ENCODE peak calls at places on chromosome 19, in nine cellular contexts. One of them, this sample, is unnamed. For H3K9me3, the result is how much of the 10 kb centered on the place peaks cover.

GRCh38 chr19:56076413-56076998 is 44.6 kb downstream of the ZNF787 start:
- DNase-seq in upper lobe of left lung: no peak
- DNase-seq in MM.1S: peak
- DNase-seq in right cardiac atrium: peak
- DNase-seq in A673: peak
- DNase-seq in uterus: no peak
- DNase-seq in suprapubic skin: no peak
- DNase-seq in heart left ventricle: no peak
- DNase-seq in psoas muscle: no peak
- DNase-seq in this sample: peak

GRCh38 chr19:16113727-16114126 is 2.0 kb downstream of the RAB8A start:
- DNase-seq in heart left ventricle: no peak
- DNase-seq in uterus: no peak
- DNase-seq in psoas muscle: no peak
- DNase-seq in A673: peak
- DNase-seq in right cardiac atrium: no peak
- DNase-seq in MM.1S: peak
- DNase-seq in upper lobe of left lung: no peak
- DNase-seq in suprapubic skin: no peak
- DNase-seq in this sample: no peak

GRCh38 chr19:29590278-29590677 is 15.8 kb upstream of the POP4 start:
- DNase-seq in uterus: no peak
- DNase-seq in psoas muscle: no peak
- DNase-seq in heart left ventricle: no peak
- DNase-seq in MM.1S: no peak
- DNase-seq in upper lobe of left lung: no peak
- DNase-seq in suprapubic skin: no peak
- DNase-seq in A673: no peak
- DNase-seq in right cardiac atrium: no peak
- DNase-seq in this sample: no peak

GRCh38 chr19:6590458-6591319 is at the start of gene CD70:
- DNase-seq in right cardiac atrium: peak
- DNase-seq in suprapubic skin: peak
- DNase-seq in A673: peak
- DNase-seq in MM.1S: peak
- DNase-seq in heart left ventricle: peak
- DNase-seq in uterus: no peak
- DNase-seq in upper lobe of left lung: peak
- DNase-seq in psoas muscle: peak
- DNase-seq in this sample: peak

GRCh38 chr19:55165952-55166529 is 372 bp downstream of the DNAAF3 start:
- DNase-seq in right cardiac atrium: peak
- DNase-seq in MM.1S: peak
- DNase-seq in A673: peak
- DNase-seq in heart left ventricle: peak
- DNase-seq in suprapubic skin: no peak
- DNase-seq in uterus: peak
- DNase-seq in psoas muscle: peak
- DNase-seq in upper lobe of left lung: peak
- DNase-seq in this sample: no peak

GRCh38 chr19:15475611-15476010 is 3.7 kb downstream of the PGLYRP2 start:
- DNase-seq in psoas muscle: no peak
- DNase-seq in uterus: no peak
- DNase-seq in MM.1S: no peak
- DNase-seq in upper lobe of left lung: no peak
- DNase-seq in suprapubic skin: no peak
- DNase-seq in right cardiac atrium: no peak
- DNase-seq in A673: no peak
- DNase-seq in heart left ventricle: no peak
- DNase-seq in this sample: no peak

GRCh38 chr19:23071087-23071511 is 45.7 kb upstream of the ZNF730 start:
- DNase-seq in psoas muscle: peak
- DNase-seq in A673: peak
- DNase-seq in right cardiac atrium: peak
- DNase-seq in MM.1S: no peak
- DNase-seq in upper lobe of left lung: peak
- DNase-seq in uterus: no peak
- DNase-seq in heart left ventricle: peak
- DNase-seq in suprapubic skin: no peak
- DNase-seq in this sample: no peak

GRCh38 chr19:17751912-17752273 is 616 bp downstream of the FCHO1 start:
- DNase-seq in upper lobe of left lung: no peak
- DNase-seq in uterus: no peak
- DNase-seq in A673: no peak
- DNase-seq in heart left ventricle: no peak
- DNase-seq in right cardiac atrium: no peak
- DNase-seq in psoas muscle: no peak
- DNase-seq in MM.1S: no peak
- DNase-seq in suprapubic skin: no peak
- DNase-seq in this sample: no peak

GRCh38 chr19:21022996-21023395 is 2.5 kb downstream of the ZNF430 start:
- DNase-seq in uterus: no peak
- DNase-seq in A673: peak
- DNase-seq in psoas muscle: no peak
- DNase-seq in MM.1S: no peak
- DNase-seq in suprapubic skin: no peak
- DNase-seq in right cardiac atrium: no peak
- DNase-seq in upper lobe of left lung: no peak
- DNase-seq in heart left ventricle: no peak
- DNase-seq in this sample: no peak

GRCh38 chr19:50320051-50320450 is 9.1 kb downstream of the KCNC3 start:
- DNase-seq in psoas muscle: no peak
- DNase-seq in right cardiac atrium: no peak
- DNase-seq in upper lobe of left lung: no peak
- DNase-seq in A673: no peak
- DNase-seq in heart left ventricle: no peak
- DNase-seq in MM.1S: no peak
- DNase-seq in uterus: no peak
- DNase-seq in suprapubic skin: no peak
- DNase-seq in this sample: no peak

GRCh38 chr19:39078436-39079200 is 5.5 kb upstream of the ACP7 start:
- DNase-seq in A673: no peak
- DNase-seq in upper lobe of left lung: no peak
- DNase-seq in heart left ventricle: no peak
- DNase-seq in uterus: no peak
- DNase-seq in psoas muscle: no peak
- DNase-seq in MM.1S: no peak
- DNase-seq in right cardiac atrium: no peak
- DNase-seq in suprapubic skin: no peak
- DNase-seq in this sample: no peak

GRCh38 chr19:29277107-29277506 is 64.2 kb upstream of the UQCRFS1 start:
- DNase-seq in suprapubic skin: no peak
- DNase-seq in upper lobe of left lung: no peak
- DNase-seq in right cardiac atrium: no peak
- DNase-seq in psoas muscle: no peak
- DNase-seq in uterus: no peak
- DNase-seq in heart left ventricle: no peak
- DNase-seq in MM.1S: peak
- DNase-seq in A673: no peak
- DNase-seq in this sample: peak

GRCh38 chr19:16342002-16342715 is 17.5 kb downstream of the KLF2 start:
- DNase-seq in MM.1S: no peak
- DNase-seq in psoas muscle: peak
- DNase-seq in suprapubic skin: no peak
- DNase-seq in heart left ventricle: no peak
- DNase-seq in uterus: no peak
- DNase-seq in A673: no peak
- DNase-seq in right cardiac atrium: peak
- DNase-seq in upper lobe of left lung: no peak
- DNase-seq in this sample: peak

GRCh38 chr19:46660008-46660517 is 919 bp downstream of the DACT3 start:
- DNase-seq in MM.1S: no peak
- DNase-seq in upper lobe of left lung: no peak
- DNase-seq in heart left ventricle: no peak
- DNase-seq in right cardiac atrium: peak
- DNase-seq in psoas muscle: no peak
- DNase-seq in A673: peak
- DNase-seq in suprapubic skin: peak
- DNase-seq in uterus: peak
- DNase-seq in this sample: no peak

GRCh38 chr19:37954421-37954874 is 47.4 kb downstream of the SIPA1L3 start:
- DNase-seq in uterus: no peak
- DNase-seq in MM.1S: no peak
- DNase-seq in A673: no peak
- DNase-seq in right cardiac atrium: no peak
- DNase-seq in upper lobe of left lung: no peak
- DNase-seq in heart left ventricle: no peak
- DNase-seq in suprapubic skin: no peak
- DNase-seq in psoas muscle: no peak
- DNase-seq in this sample: no peak

GRCh38 chr19:37950471-37951175 is 43.6 kb downstream of the SIPA1L3 start:
- DNase-seq in right cardiac atrium: no peak
- DNase-seq in heart left ventricle: no peak
- DNase-seq in MM.1S: no peak
- DNase-seq in psoas muscle: no peak
- DNase-seq in uterus: no peak
- DNase-seq in upper lobe of left lung: peak
- DNase-seq in suprapubic skin: no peak
- DNase-seq in A673: no peak
- DNase-seq in this sample: no peak

GRCh38 chr19:37953576-37954303 is 46.7 kb downstream of the SIPA1L3 start:
- DNase-seq in uterus: no peak
- DNase-seq in psoas muscle: no peak
- DNase-seq in A673: peak
- DNase-seq in heart left ventricle: no peak
- DNase-seq in suprapubic skin: no peak
- DNase-seq in right cardiac atrium: no peak
- DNase-seq in upper lobe of left lung: no peak
- DNase-seq in MM.1S: no peak
- DNase-seq in this sample: no peak

GRCh38 chr19:37951816-37952210 is 44.8 kb downstream of the SIPA1L3 start:
- DNase-seq in psoas muscle: no peak
- DNase-seq in heart left ventricle: no peak
- DNase-seq in MM.1S: no peak
- DNase-seq in upper lobe of left lung: no peak
- DNase-seq in uterus: no peak
- DNase-seq in A673: no peak
- DNase-seq in right cardiac atrium: no peak
- DNase-seq in suprapubic skin: no peak
- DNase-seq in this sample: no peak

DNA sequence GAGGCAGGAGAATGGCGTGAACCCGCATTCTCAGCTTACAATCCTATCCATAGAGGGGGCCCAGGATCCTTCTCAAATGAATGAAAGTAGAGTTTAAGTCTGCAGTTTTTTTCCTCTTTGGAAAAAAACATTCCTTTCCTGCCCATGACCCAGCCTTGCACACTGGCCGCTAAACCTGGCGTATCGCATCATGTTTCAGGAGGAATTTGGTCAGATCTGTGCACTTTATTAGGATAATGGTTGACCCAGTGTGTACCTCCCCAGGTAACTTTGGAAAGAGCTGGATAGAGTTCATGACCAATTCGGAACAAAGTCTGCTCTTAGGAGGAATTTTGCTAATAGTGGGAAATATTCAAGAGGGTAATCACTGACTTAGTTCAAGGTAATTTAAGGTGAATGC is 46.1 kb downstream of the SIPA1L3 start:
- DNase-seq in suprapubic skin: no peak
- DNase-seq in A673: no peak
- DNase-seq in uterus: no peak
- DNase-seq in right cardiac atrium: no peak
- DNase-seq in MM.1S: no peak
- DNase-seq in psoas muscle: no peak
- DNase-seq in upper lobe of left lung: no peak
- DNase-seq in heart left ventricle: no peak
- DNase-seq in this sample: no peak
- H3K4me3 ChIP-seq in suprapubic skin: no peak
- H3K4me3 ChIP-seq in A673: no peak
- H3K4me3 ChIP-seq in uterus: no peak
- H3K4me3 ChIP-seq in right cardiac atrium: no peak
- H3K4me3 ChIP-seq in MM.1S: no peak
- H3K4me3 ChIP-seq in psoas muscle: no peak
- H3K4me3 ChIP-seq in upper lobe of left lung: no peak
- H3K4me3 ChIP-seq in heart left ventricle: no peak
- H3K4me3 ChIP-seq in this sample: no peak

GRCh38 chr19:8396185-8396562 is 6.0 kb downstream of the RAB11B start:
- DNase-seq in MM.1S: no peak
- DNase-seq in A673: no peak
- DNase-seq in psoas muscle: no peak
- DNase-seq in upper lobe of left lung: no peak
- DNase-seq in uterus: no peak
- DNase-seq in right cardiac atrium: no peak
- DNase-seq in heart left ventricle: no peak
- DNase-seq in suprapubic skin: peak
- DNase-seq in this sample: no peak
- H3K27ac ChIP-seq in MM.1S: no peak
- H3K27ac ChIP-seq in A673: no peak
- H3K27ac ChIP-seq in psoas muscle: peak
- H3K27ac ChIP-seq in upper lobe of left lung: no peak
- H3K27ac ChIP-seq in uterus: no peak
- H3K27ac ChIP-seq in right cardiac atrium: no peak
- H3K27ac ChIP-seq in heart left ventricle: peak
- H3K27ac ChIP-seq in suprapubic skin: no peak
- H3K27ac ChIP-seq in this sample: no peak

GRCh38 chr19:52034051-52034728 is 6.0 kb upstream of the ZNF614 start:
- DNase-seq in MM.1S: no peak
- DNase-seq in A673: peak
- DNase-seq in heart left ventricle: no peak
- DNase-seq in right cardiac atrium: no peak
- DNase-seq in suprapubic skin: no peak
- DNase-seq in psoas muscle: no peak
- DNase-seq in upper lobe of left lung: no peak
- DNase-seq in uterus: no peak
- DNase-seq in this sample: no peak
- H3K9me3 ChIP-seq in MM.1S: under half
- H3K9me3 ChIP-seq in A673: half or more
- H3K9me3 ChIP-seq in heart left ventricle: under half
- H3K9me3 ChIP-seq in right cardiac atrium: under half
- H3K9me3 ChIP-seq in suprapubic skin: half or more
- H3K9me3 ChIP-seq in psoas muscle: half or more
- H3K9me3 ChIP-seq in upper lobe of left lung: half or more
- H3K9me3 ChIP-seq in uterus: half or more
- H3K9me3 ChIP-seq in this sample: half or more

GRCh38 chr19:58460039-58460438 is 6.8 kb upstream of the ZNF324 start:
- DNase-seq in upper lobe of left lung: no peak
- DNase-seq in suprapubic skin: no peak
- DNase-seq in uterus: no peak
- DNase-seq in right cardiac atrium: no peak
- DNase-seq in heart left ventricle: no peak
- DNase-seq in A673: no peak
- DNase-seq in MM.1S: no peak
- DNase-seq in psoas muscle: no peak
- DNase-seq in this sample: no peak

GRCh38 chr19:58451358-58452101 is at the start of gene ZNF324B:
- DNase-seq in psoas muscle: peak
- DNase-seq in heart left ventricle: peak
- DNase-seq in uterus: peak
- DNase-seq in suprapubic skin: peak
- DNase-seq in right cardiac atrium: peak
- DNase-seq in upper lobe of left lung: peak
- DNase-seq in A673: peak
- DNase-seq in MM.1S: peak
- DNase-seq in this sample: peak

GRCh38 chr19:58453743-58454142 is 2.3 kb downstream of the ZNF324B start:
- DNase-seq in upper lobe of left lung: no peak
- DNase-seq in MM.1S: no peak
- DNase-seq in psoas muscle: no peak
- DNase-seq in heart left ventricle: no peak
- DNase-seq in right cardiac atrium: no peak
- DNase-seq in uterus: no peak
- DNase-seq in A673: no peak
- DNase-seq in suprapubic skin: no peak
- DNase-seq in this sample: no peak

GRCh38 chr19:58455306-58455705 is 3.9 kb downstream of the ZNF324B start:
- DNase-seq in psoas muscle: no peak
- DNase-seq in upper lobe of left lung: peak
- DNase-seq in heart left ventricle: no peak
- DNase-seq in uterus: no peak
- DNase-seq in suprapubic skin: no peak
- DNase-seq in A673: no peak
- DNase-seq in right cardiac atrium: peak
- DNase-seq in MM.1S: no peak
- DNase-seq in this sample: no peak

GRCh38 chr19:58456111-58456510 is 4.7 kb downstream of the ZNF324B start:
- DNase-seq in psoas muscle: no peak
- DNase-seq in A673: no peak
- DNase-seq in heart left ventricle: no peak
- DNase-seq in suprapubic skin: no peak
- DNase-seq in uterus: no peak
- DNase-seq in MM.1S: no peak
- DNase-seq in right cardiac atrium: no peak
- DNase-seq in upper lobe of left lung: peak
- DNase-seq in this sample: no peak
- H3K4me3 ChIP-seq in psoas muscle: no peak
- H3K4me3 ChIP-seq in A673: no peak
- H3K4me3 ChIP-seq in heart left ventricle: no peak
- H3K4me3 ChIP-seq in suprapubic skin: no peak
- H3K4me3 ChIP-seq in uterus: no peak
- H3K4me3 ChIP-seq in MM.1S: no peak
- H3K4me3 ChIP-seq in right cardiac atrium: no peak
- H3K4me3 ChIP-seq in upper lobe of left lung: no peak
- H3K4me3 ChIP-seq in this sample: no peak

This sample was measured in naive thymus-derived CD4-positive, alpha-beta T cell.